ENCODE peak calls at places on chromosome 17, in five cellular contexts. I is PC-9, M is A673, W is AG09319, V is stomach. X is an unnamed sample.

GRCh38 chr17:81043319-81043724 is 8.4 kb downstream of the BAIAP2 start:
- DNase-seq in V (no peak), I (no peak), M (no peak), W (no peak), X (no peak)

GRCh38 chr17:77297693-77298666 is 157.2 kb downstream of the SEC14L1 start:
- DNase-seq in W (no peak), I (no peak), V (no peak), M (no peak), X (no peak)

GRCh38 chr17:82042649-82043048 is 5.2 kb upstream of the DCXR start:
- DNase-seq in I (no peak), V (no peak), W (no peak), M (no peak), X (no peak)

GRCh38 chr17:18377437-18378204 is at the start of gene EVPLL:
- DNase-seq in I (peak), W (no peak), V (peak), M (no peak), X (peak)

GRCh38 chr17:63545302-63545928 is 4.9 kb upstream of the DCAF7 start:
- DNase-seq in I (no peak), W (no peak), V (no peak), M (no peak), X (peak)

GRCh38 chr17:49214665-49215360 is 4.3 kb downstream of the ABI3 start:
- DNase-seq in I (peak), V (peak), M (no peak), W (no peak), X (no peak)

GRCh38 chr17:48970224-48970623 is 1.8 kb upstream of the GIP start:
- DNase-seq in V (no peak), M (peak), W (no peak), I (peak), X (peak)

GRCh38 chr17:40547079-40547784 is 18.0 kb downstream of the CCR7 start:
- DNase-seq in M (no peak), V (peak), W (no peak), I (peak), X (no peak)

GRCh38 chr17:50364715-50365114 is 8.3 kb downstream of the MRPL27 start:
- DNase-seq in V (no peak), M (no peak), I (no peak), W (no peak), X (no peak)

GRCh38 chr17:44898768-44899073 is 524 bp downstream of the EFTUD2 start:
- DNase-seq in I (no peak), W (no peak), V (no peak), M (peak), X (peak)

GRCh38 chr17:49977463-49978389 is 8.7 kb downstream of the DLX4 start:
- DNase-seq in M (no peak), W (no peak), V (no peak), I (no peak), X (no peak)

GRCh38 chr17:34675605-34676004 is 96.2 kb downstream of the TMEM132E start:
- DNase-seq in V (no peak), W (no peak), I (no peak), M (no peak), X (no peak)

GRCh38 chr17:43984521-43984920 is 19.9 kb upstream of the NAGS start:
- DNase-seq in I (no peak), M (no peak), W (no peak), V (no peak), X (no peak)

GRCh38 chr17:29048440-29049360 is 5.8 kb downstream of the PIPOX start:
- DNase-seq in M (no peak), I (no peak), V (no peak), W (no peak), X (peak)

GRCh38 chr17:66177048-66177447 is 14.9 kb downstream of the CEP112 start:
- DNase-seq in M (no peak), V (no peak), W (no peak), I (no peak), X (no peak)

GRCh38 chr17:9576521-9577401 is at the start of gene CFAP52:
- DNase-seq in M (peak), V (peak), I (peak), W (peak), X (peak)

GRCh38 chr17:38428150-38428642 is at the start of gene ARHGAP23:
- DNase-seq in M (peak), W (no peak), I (peak), V (peak), X (peak)

DNA sequence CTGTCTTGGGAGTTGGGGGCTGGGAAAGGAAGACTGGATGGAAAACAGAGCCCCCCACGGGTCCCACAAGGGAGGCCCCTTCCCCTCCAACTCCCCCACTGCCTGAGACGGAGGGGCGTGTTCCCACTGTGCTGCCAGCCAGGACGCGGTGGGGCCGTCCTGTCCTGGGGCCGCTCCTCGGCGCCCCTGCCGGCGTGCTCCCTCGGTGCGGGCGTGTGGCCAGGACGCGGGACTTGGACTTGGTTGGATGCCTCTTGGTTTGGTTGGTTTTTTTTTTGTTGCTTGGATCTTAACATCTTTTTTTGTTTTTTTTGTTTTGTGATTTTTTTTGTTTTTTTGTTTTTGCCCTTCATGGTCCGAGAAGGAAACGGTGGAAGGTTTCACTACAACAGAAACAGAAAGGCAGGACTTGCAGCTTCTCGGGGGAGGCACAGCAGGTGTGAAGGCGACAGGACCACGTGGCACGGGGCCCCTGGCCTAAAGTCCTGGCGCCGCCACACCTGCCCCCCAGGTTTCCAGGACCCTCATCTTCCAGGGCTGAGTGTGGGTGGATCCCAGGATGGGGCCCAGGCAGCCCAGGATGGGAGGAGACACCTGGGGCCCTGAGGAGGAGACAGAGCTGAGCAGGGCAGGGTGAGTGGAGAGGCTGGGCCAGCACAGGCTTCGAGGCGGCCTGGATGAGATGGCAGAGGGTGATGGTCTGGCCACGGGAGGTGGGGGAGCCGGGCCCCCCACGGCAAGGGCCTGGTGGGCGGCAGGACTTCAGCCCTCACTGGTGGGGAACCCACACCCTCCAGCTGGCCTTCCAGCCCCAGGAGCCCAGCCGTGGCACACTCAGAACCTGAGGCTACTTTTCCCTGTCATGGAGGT is 16.1 kb downstream of the ENGASE start:
- DNase-seq in M (peak), V (no peak), I (no peak), W (no peak), X (no peak)
- TF ChIP-seq CTCF in M (peak), V (no peak), I (no peak), W (peak), X (peak)

GRCh38 chr17:7841622-7842379 is 7.8 kb downstream of the KDM6B start:
- DNase-seq in W (no peak), M (peak), I (peak), V (peak), X (peak)
- TF ChIP-seq CTCF in W (peak), M (peak), I (no peak), V (peak), X (no peak)

DNA sequence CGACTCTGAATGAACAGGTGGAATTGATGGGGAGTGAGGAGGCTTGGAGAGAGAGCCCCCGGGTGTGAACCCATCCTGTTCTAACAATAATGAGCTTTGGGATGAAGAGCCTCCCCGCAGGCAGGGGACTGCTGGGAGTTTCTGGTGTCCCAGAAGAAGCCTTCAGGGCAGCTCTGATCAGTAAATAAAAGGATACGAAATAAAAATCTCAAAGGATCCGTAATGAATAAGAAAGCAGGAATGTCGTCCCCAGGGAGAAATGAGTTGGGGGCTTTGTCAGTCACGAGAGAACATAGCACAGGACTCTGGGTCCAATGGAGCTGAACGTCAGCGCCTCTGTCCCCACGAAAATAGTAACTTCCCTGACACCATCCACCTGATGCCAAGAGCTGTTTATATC is 113.4 kb downstream of the PITPNC1 start:
- DNase-seq in V (no peak), M (no peak), W (no peak), I (no peak), X (no peak)
- TF ChIP-seq CTCF in V (no peak), M (no peak), W (no peak), I (no peak), X (no peak)

GRCh38 chr17:1732241-1733046 is 7.9 kb downstream of the WDR81 start:
- DNase-seq in I (no peak), V (no peak), W (no peak), M (no peak), X (no peak)

GRCh38 chr17:1727876-1728630 is 3.5 kb downstream of the WDR81 start:
- DNase-seq in V (no peak), I (no peak), W (no peak), M (no peak), X (no peak)

GRCh38 chr17:1730345-1731193 is 6.1 kb downstream of the WDR81 start:
- DNase-seq in V (peak), I (peak), M (no peak), W (peak), X (peak)

GRCh38 chr17:1731194-1731506 is 6.6 kb downstream of the WDR81 start:
- DNase-seq in V (no peak), W (no peak), M (no peak), I (no peak), X (no peak)

DNA sequence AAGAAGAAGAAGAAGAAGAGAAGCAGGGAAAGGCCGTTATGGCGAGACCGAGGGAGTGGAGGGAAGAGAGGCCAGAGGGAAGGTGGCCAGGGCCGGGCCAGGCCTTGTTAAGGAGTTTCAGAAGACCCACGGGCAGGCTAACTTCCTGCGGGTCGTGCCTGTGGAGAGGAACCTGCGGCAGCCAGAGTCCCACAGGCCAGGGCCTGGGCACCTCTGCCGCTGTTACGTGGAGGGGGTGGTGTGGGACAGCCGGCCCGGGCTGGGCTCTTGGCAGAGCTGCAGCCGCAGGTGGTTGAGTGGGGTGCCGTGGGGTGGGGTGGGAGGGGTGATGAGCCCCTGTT is 5.5 kb downstream of the WDR81 start:
- DNase-seq in V (no peak), I (no peak), W (no peak), M (no peak), X (no peak)
- TF ChIP-seq CTCF in V (no peak), I (no peak), W (no peak), M (no peak), X (no peak)

DNA sequence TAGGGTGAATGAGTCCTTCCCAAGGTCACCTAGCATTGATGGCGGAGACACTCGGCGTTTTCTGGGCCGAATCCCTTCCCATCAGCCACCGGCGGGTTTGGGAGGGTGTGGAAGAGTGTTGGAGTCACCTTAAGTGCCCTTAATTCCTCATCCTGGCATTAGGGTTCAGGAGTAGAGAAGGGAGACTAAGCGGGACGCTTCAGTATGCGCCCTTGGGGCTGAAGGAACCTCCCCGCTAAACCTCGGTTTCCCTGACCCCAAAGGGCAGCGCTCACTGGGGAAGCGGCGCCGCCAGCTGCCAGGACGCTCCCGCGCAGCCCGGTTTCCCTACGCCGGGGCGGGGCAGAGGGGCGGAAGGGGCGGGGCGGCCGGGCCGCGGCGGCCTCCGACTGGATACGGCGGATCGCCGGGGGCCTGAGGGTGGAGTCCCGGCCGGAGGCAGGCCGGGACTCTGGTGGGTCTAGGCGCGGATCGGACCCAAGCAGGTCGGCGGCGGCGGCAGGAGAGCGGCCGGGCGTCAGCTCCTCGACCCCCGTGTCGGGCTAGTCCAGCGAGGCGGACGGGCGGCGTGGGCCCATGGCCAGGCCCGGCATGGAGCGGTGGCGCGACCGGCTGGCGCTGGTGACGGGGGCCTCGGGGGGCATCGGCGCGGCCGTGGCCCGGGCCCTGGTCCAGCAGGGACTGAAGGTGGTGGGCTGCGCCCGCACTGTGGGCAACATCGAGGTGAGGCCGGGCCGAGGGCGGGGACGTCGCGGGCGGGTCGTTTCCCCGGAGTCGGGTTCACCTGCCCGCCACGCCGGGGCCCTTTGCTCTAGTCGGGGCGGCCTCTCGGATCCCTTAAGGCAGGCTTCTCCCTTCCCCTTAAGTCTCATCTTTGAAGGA is at the start of gene DHRS11:
- DNase-seq in V (peak), I (peak), M (peak), W (no peak), X (peak)
- TF ChIP-seq CTCF in V (no peak), I (no peak), M (no peak), W (no peak), X (no peak)

X was measured in cardiac muscle cell.